ENCODE peak calls at places on chromosomes 3 and 15, in four cellular contexts. I is upper lobe of right lung, Z is NCI-H460, R is HepG2. M is an unnamed sample.

GRCh38 chr15:99141943-99142342 is 37.1 kb downstream of the SYNM start:
- DNase-seq in Z (no peak), R (no peak), I (no peak), M (no peak)

GRCh38 chr15:77503764-77504163 is 83.1 kb downstream of the HMG20A start:
- DNase-seq in R (no peak), I (no peak), Z (no peak), M (no peak)

GRCh38 chr15:88956263-88956662 is 43.1 kb upstream of the MFGE8 start:
- DNase-seq in R (no peak), I (no peak), Z (no peak), M (no peak)

GRCh38 chr3:24663406-24663805 is 168.8 kb upstream of the THRB start:
- DNase-seq in I (no peak), Z (no peak), R (no peak), M (no peak)

GRCh38 chr3:51717446-51717845 is 10.6 kb downstream of the GRM2 start:
- DNase-seq in R (no peak), I (no peak), Z (no peak), M (no peak)

GRCh38 chr3:51637941-51638471 is 33.0 kb upstream of the TEX264 start:
- DNase-seq in R (peak), Z (peak), I (no peak), M (no peak)

GRCh38 chr3:177781686-177782161 is 584.4 kb upstream of the TBL1XR1 start:
- DNase-seq in R (no peak), I (no peak), Z (no peak), M (no peak)

GRCh38 chr3:134663646-134664456 is 13.0 kb upstream of the KY start:
- DNase-seq in Z (no peak), I (no peak), R (no peak), M (no peak)

GRCh38 chr15:63832620-63833245 is 1.0 kb downstream of the HERC1 start:
- DNase-seq in Z (no peak), I (no peak), R (no peak), M (no peak)

M was measured in cardiac septum.